ENCODE peak calls at places on chromosome 3, in ten cellular contexts. K is BJ; B is heart right ventricle; G is NCI-H446; J is central memory CD4-positive, alpha-beta T cell; L is aorta; O is AG08396; W is SK-N-MC; P is PC-9; Q is T-helper 22 cell. E is an unnamed sample.

GRCh38 chr3:9747267-9747666 is 2.5 kb upstream of the OGG1 start:
- DNase-seq in P (no peak), G (no peak), O (no peak), K (no peak), L (no peak), W (no peak), B (no peak), Q (no peak), J (no peak), E (no peak)

GRCh38 chr3:54538346-54538745 is 389.5 kb downstream of the LRTM1 start:
- DNase-seq in L (no peak), G (no peak), W (no peak), B (no peak), K (no peak), J (no peak), Q (no peak), P (no peak), O (no peak), E (no peak)

GRCh38 chr3:116285781-116286180 is 159.5 kb downstream of the LSAMP start:
- DNase-seq in P (no peak), J (no peak), O (no peak), Q (no peak), K (no peak), B (no peak), W (no peak), G (no peak), L (no peak), E (no peak)

GRCh38 chr3:49671291-49672288 is 2.6 kb upstream of the APEH start:
- DNase-seq in B (peak), L (peak), O (peak), G (no peak), Q (peak), J (peak), K (no peak), P (peak), W (no peak), E (peak)

GRCh38 chr3:15470804-15471203 is 43.4 kb downstream of the EAF1 start:
- DNase-seq in B (no peak), K (no peak), P (no peak), L (no peak), W (no peak), G (no peak), J (no peak), Q (no peak), O (no peak), E (no peak)

GRCh38 chr3:57688291-57688690 is 4.6 kb downstream of the DENND6A start:
- DNase-seq in G (no peak), O (no peak), Q (no peak), L (no peak), J (no peak), P (no peak), B (no peak), K (no peak), W (no peak), E (no peak)

GRCh38 chr3:132382688-132383194 is 34.6 kb upstream of the DNAJC13 start:
- DNase-seq in K (no peak), L (no peak), J (no peak), P (no peak), G (no peak), Q (no peak), W (no peak), B (no peak), O (no peak), E (no peak)

GRCh38 chr3:195241592-195242355 is 29.2 kb downstream of the XXYLT1 start:
- DNase-seq in B (no peak), G (no peak), O (no peak), K (no peak), W (no peak), P (no peak), L (no peak), J (no peak), Q (no peak), E (no peak)

GRCh38 chr3:196127308-196128040 is 45.6 kb upstream of the TFRC start:
- DNase-seq in O (no peak), L (no peak), K (no peak), Q (no peak), W (no peak), P (peak), B (no peak), J (peak), G (no peak), E (no peak)

GRCh38 chr3:46065294-46065705 is 38.0 kb upstream of the XCR1 start:
- DNase-seq in W (peak), G (no peak), L (no peak), B (no peak), P (peak), O (no peak), K (no peak), J (peak), Q (peak), E (no peak)

GRCh38 chr3:14147617-14148016 is 22.8 kb downstream of the TMEM43 start:
- DNase-seq in W (no peak), O (no peak), L (no peak), Q (no peak), B (no peak), K (no peak), J (no peak), P (no peak), G (no peak), E (no peak)

GRCh38 chr3:42831321-42831713 is 22.1 kb downstream of the ACKR2 start:
- DNase-seq in Q (peak), W (no peak), G (peak), O (peak), J (peak), P (peak), L (peak), K (no peak), B (peak), E (peak)

GRCh38 chr3:49724586-49724985 is 835 bp upstream of the GMPPB start:
- DNase-seq in P (no peak), O (no peak), J (peak), G (no peak), L (no peak), W (no peak), K (no peak), B (no peak), Q (peak), E (no peak)

GRCh38 chr3:42544492-42545283 is 37.1 kb downstream of the SEC22C start:
- DNase-seq in J (no peak), W (no peak), G (no peak), P (no peak), K (no peak), Q (no peak), L (no peak), B (peak), O (no peak), E (peak)

GRCh38 chr3:153257673-153258351 is 95.8 kb downstream of the RAP2B start:
- DNase-seq in O (no peak), G (no peak), J (no peak), K (no peak), Q (no peak), W (no peak), P (no peak), B (no peak), L (no peak), E (no peak)

GRCh38 chr3:190548031-190548656 is 34.3 kb downstream of the IL1RAP start:
- DNase-seq in B (no peak), O (no peak), G (no peak), Q (no peak), P (no peak), W (no peak), K (no peak), L (no peak), J (no peak), E (no peak)

GRCh38 chr3:197306374-197307086 is 8.1 kb upstream of the DLG1 start:
- DNase-seq in W (peak), O (peak), B (no peak), L (no peak), G (no peak), K (peak), J (no peak), P (no peak), Q (no peak), E (no peak)

GRCh38 chr3:134378384-134378783 is 4.1 kb upstream of the AMOTL2 start:
- DNase-seq in W (no peak), O (no peak), J (peak), Q (no peak), L (peak), G (peak), B (peak), K (no peak), P (no peak), E (no peak)

E was measured in trophoblast cell.